ENCODE peak calls at places on chromosomes 16 and 17, in eight cellular contexts. F is epithelial cell of esophagus, E is HFFc6, K is MM.1S, M is progenitor cell of endocrine pancreas, P is lower lobe of right lung, X is neural crest cell, G is H1. R is an unnamed sample.

GRCh38 chr17:43546317-43547188 is at the start of gene ETV4:
- DNase-seq in F (peak), E (peak), K (peak), M (peak), P (peak), X (peak), G (peak), R (no peak)

GRCh38 chr16:72552675-72553074 is 380.7 kb upstream of the PMFBP1 start:
- DNase-seq in F (no peak), E (no peak), K (no peak), M (no peak), P (no peak), X (no peak), G (no peak), R (no peak)

GRCh38 chr17:42670199-42670924 is 6.4 kb downstream of the PLEKHH3 start:
- DNase-seq in F (no peak), E (no peak), K (peak), M (no peak), P (no peak), X (no peak), G (no peak), R (no peak)

GRCh38 chr16:58054289-58054688 is 28.7 kb downstream of the MMP15 start:
- DNase-seq in F (no peak), E (no peak), K (no peak), M (no peak), P (no peak), X (no peak), G (no peak), R (no peak)

GRCh38 chr16:3140603-3141427 is 6.0 kb downstream of the ZNF213 start:
- DNase-seq in F (no peak), E (no peak), K (no peak), M (no peak), P (peak), X (no peak), G (no peak), R (peak)

GRCh38 chr17:10384175-10384574 is 11.4 kb upstream of the MYH13 start:
- DNase-seq in F (no peak), E (no peak), K (no peak), M (no peak), P (no peak), X (no peak), G (no peak), R (no peak)

GRCh38 chr17:50184611-50185398 is 16.6 kb downstream of the COL1A1 start:
- DNase-seq in F (peak), E (peak), K (no peak), M (no peak), P (peak), X (no peak), G (no peak), R (peak)

GRCh38 chr17:4948997-4949320 is 629 bp upstream of the PFN1 start:
- DNase-seq in F (no peak), E (peak), K (peak), M (peak), P (peak), X (peak), G (no peak), R (peak)

GRCh38 chr16:31354394-31355291 is at the start of gene ITGAX:
- DNase-seq in F (peak), E (no peak), K (no peak), M (no peak), P (peak), X (no peak), G (no peak), R (no peak)

GRCh38 chr17:74736423-74737298 is at the start of gene RAB37:
- DNase-seq in F (no peak), E (no peak), K (no peak), M (peak), P (peak), X (no peak), G (no peak), R (peak)

GRCh38 chr16:68065716-68066305 is 19.4 kb upstream of the NFATC3 start:
- DNase-seq in F (peak), E (peak), K (no peak), M (no peak), P (no peak), X (no peak), G (no peak), R (peak)

GRCh38 chr17:5703736-5704135 is 119.4 kb upstream of the NLRP1 start:
- DNase-seq in F (no peak), E (no peak), K (no peak), M (no peak), P (no peak), X (no peak), G (no peak), R (no peak)

GRCh38 chr17:29066053-29066452 is 23.1 kb downstream of the PIPOX start:
- DNase-seq in F (no peak), E (no peak), K (no peak), M (no peak), P (no peak), X (no peak), G (no peak), R (no peak)

GRCh38 chr16:57736419-57737281 is 1.1 kb downstream of the KATNB1 start:
- DNase-seq in F (peak), E (peak), K (peak), M (no peak), P (no peak), X (no peak), G (no peak), R (no peak)

GRCh38 chr17:76427457-76428231 is 25.3 kb downstream of the UBE2O start:
- DNase-seq in F (no peak), E (peak), K (no peak), M (no peak), P (no peak), X (no peak), G (no peak), R (no peak)

GRCh38 chr17:73902416-73903181 is 258.4 kb upstream of the SDK2 start:
- DNase-seq in F (no peak), E (no peak), K (peak), M (no peak), P (no peak), X (no peak), G (no peak), R (no peak)

GRCh38 chr17:57521606-57522435 is 223.3 kb downstream of the CCDC182 start:
- DNase-seq in F (no peak), E (no peak), K (no peak), M (no peak), P (no peak), X (no peak), G (no peak), R (no peak)

GRCh38 chr17:70181376-70181775 is 12.0 kb downstream of the KCNJ2 start:
- DNase-seq in F (peak), E (no peak), K (no peak), M (no peak), P (no peak), X (no peak), G (no peak), R (no peak)

GRCh38 chr17:51427259-51428255 is 167.2 kb downstream of the UTP18 start:
- DNase-seq in F (no peak), E (no peak), K (no peak), M (no peak), P (no peak), X (no peak), G (no peak), R (no peak)

GRCh38 chr17:1217030-1217429 is 37.2 kb upstream of the ABR start:
- DNase-seq in F (no peak), E (no peak), K (no peak), M (no peak), P (no peak), X (no peak), G (no peak), R (no peak)

GRCh38 chr17:64128787-64129514 is 993 bp downstream of the ERN1 start:
- DNase-seq in F (peak), E (peak), K (no peak), M (no peak), P (peak), X (no peak), G (no peak), R (no peak)

GRCh38 chr17:74759941-74760340 is 11.5 kb downstream of the NHERF1 start:
- DNase-seq in F (peak), E (no peak), K (no peak), M (peak), P (peak), X (no peak), G (no peak), R (peak)

GRCh38 chr17:28513476-28513875 is 7.3 kb downstream of the FOXN1 start:
- DNase-seq in F (no peak), E (no peak), K (no peak), M (no peak), P (peak), X (no peak), G (no peak), R (no peak)

GRCh38 chr17:79842656-79843474 is 3.6 kb upstream of the CBX4 start:
- DNase-seq in F (no peak), E (no peak), K (no peak), M (peak), P (no peak), X (peak), G (no peak), R (no peak)

GRCh38 chr16:87012954-87013938 is 303.9 kb downstream of the C16orf95 start:
- DNase-seq in F (no peak), E (no peak), K (no peak), M (no peak), P (no peak), X (no peak), G (no peak), R (peak)

GRCh38 chr16:77191259-77191969 is 424 bp downstream of the MON1B start:
- DNase-seq in F (no peak), E (no peak), K (peak), M (no peak), P (peak), X (no peak), G (no peak), R (no peak)

GRCh38 chr16:54672500-54672899 is 258.2 kb upstream of the IRX5 start:
- DNase-seq in F (no peak), E (no peak), K (no peak), M (no peak), P (no peak), X (no peak), G (no peak), R (no peak)

GRCh38 chr17:68987966-68988365 is 32.8 kb upstream of the ABCA8 start:
- DNase-seq in F (no peak), E (no peak), K (no peak), M (no peak), P (no peak), X (no peak), G (no peak), R (no peak)

GRCh38 chr17:7562208-7562605 is 488 bp downstream of the SENP3 start:
- DNase-seq in F (no peak), E (no peak), K (peak), M (no peak), P (no peak), X (no peak), G (no peak), R (no peak)

GRCh38 chr17:58315281-58315711 is 13.3 kb downstream of the TSPOAP1 start:
- DNase-seq in F (no peak), E (no peak), K (no peak), M (no peak), P (no peak), X (no peak), G (no peak), R (no peak)

GRCh38 chr17:57490890-57491289 is 234.6 kb downstream of the MSI2 start:
- DNase-seq in F (no peak), E (no peak), K (no peak), M (no peak), P (no peak), X (no peak), G (no peak), R (no peak)

GRCh38 chr17:8117980-8118768 is at the start of gene ALOXE3:
- DNase-seq in F (peak), E (peak), K (no peak), M (no peak), P (no peak), X (peak), G (no peak), R (no peak)

DNA sequence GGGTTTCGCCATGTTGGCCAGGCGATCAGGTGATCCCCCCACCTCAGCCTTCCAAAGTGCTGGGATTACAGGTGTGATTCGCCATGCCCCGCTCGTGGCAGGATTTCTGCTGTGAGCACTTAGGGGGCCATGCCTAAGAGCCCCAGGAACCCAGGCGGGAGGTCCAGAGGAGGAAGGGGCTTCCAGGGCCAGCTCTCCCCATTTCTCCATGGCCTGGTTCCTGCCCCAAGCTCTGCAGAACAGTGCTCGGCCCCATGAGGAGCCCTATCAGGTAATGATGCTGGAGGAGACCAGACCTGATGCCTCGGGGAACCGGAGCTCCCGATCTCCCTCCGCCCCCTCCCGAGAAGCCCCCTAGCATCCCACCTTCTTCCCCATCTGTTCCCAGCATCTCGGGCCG is 53.6 kb downstream of the RMI2 start:
- DNase-seq in F (no peak), E (no peak), K (no peak), M (no peak), P (no peak), X (no peak), G (no peak), R (peak)
- TF ChIP-seq CTCF in F (no peak), E (no peak), K (no peak), M (no peak), P (no peak), X (no peak), G (no peak), R (no peak)

DNA sequence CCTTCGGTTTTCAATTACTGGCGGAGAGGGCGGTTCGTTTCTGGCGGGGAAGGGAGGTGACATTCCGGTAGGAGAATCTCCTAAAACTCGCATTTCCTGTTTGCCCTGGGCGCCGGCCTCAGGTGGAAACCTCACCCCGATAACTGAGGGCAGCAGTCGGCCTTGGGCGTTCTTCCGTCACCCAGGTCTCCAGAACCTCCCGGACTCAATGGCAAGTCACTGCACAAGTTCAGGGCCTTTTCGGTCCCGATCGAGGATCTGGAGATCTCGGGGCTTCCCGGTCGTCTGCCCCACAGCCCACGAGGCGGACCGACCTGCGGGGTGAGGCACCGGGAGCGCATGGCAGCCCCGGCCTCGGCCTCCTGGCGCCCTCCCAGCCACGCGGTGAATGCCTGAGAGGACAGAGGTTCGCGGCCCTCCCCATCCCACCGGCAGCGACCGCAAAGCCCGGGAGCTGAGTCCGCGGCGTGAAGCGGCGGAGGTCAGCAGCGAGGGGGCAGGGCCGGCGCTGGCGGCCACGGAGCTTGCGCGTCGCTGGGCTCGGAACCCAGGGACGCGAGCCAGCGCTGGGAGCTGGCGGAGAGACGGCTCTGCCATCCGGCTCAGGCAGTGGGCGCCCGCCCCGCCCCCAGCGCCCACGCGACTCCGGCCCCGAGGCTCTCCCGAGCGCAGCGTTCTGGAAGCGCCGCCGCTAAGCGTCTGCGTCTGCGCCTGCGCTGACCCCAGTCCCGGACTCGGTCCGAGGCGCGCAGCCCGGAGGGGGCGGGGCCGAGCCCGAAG is 58.4 kb downstream of the SRL start:
- DNase-seq in F (peak), E (peak), K (peak), M (peak), P (peak), X (peak), G (peak), R (peak)
- TF ChIP-seq CTCF in F (no peak), E (peak), K (no peak), M (no peak), P (peak), X (no peak), G (peak), R (no peak)

GRCh38 chr17:20282526-20283308 is 184.6 kb downstream of the LGALS9B start:
- DNase-seq in F (no peak), E (no peak), K (no peak), M (no peak), P (no peak), X (no peak), G (no peak), R (no peak)
- TF ChIP-seq CTCF in F (no peak), E (no peak), K (no peak), M (no peak), P (no peak), X (no peak), G (no peak), R (no peak)

GRCh38 chr16:9048302-9048700 is 43.1 kb upstream of the HAPSTR1 start:
- DNase-seq in F (no peak), E (no peak), K (no peak), M (no peak), P (no peak), X (no peak), G (no peak), R (no peak)

GRCh38 chr16:9049241-9049640 is 42.2 kb upstream of the HAPSTR1 start:
- DNase-seq in F (peak), E (peak), K (no peak), M (no peak), P (no peak), X (no peak), G (no peak), R (no peak)

GRCh38 chr16:9047689-9048301 is 43.6 kb upstream of the HAPSTR1 start:
- DNase-seq in F (peak), E (peak), K (peak), M (no peak), P (peak), X (peak), G (peak), R (peak)

GRCh38 chr16:9053006-9053601 is 38.3 kb upstream of the HAPSTR1 start:
- DNase-seq in F (peak), E (peak), K (no peak), M (peak), P (peak), X (peak), G (peak), R (no peak)

GRCh38 chr16:9050102-9050830 is 41.2 kb upstream of the HAPSTR1 start:
- DNase-seq in F (peak), E (no peak), K (no peak), M (peak), P (no peak), X (peak), G (peak), R (no peak)
- TF ChIP-seq CTCF in F (peak), E (peak), K (peak), M (peak), P (peak), X (peak), G (peak), R (peak)